ENCODE peak calls at places on chromosome 10, in six cellular contexts. X, Y, S, R, F and C are unnamed samples.

GRCh38 chr10:72259491-72260214 is 14.1 kb upstream of the DDIT4 start:
- DNase-seq in X (no peak), Y (no peak), S (no peak), R (no peak), F (no peak), C (no peak)

GRCh38 chr10:72702868-72703581 is 11.1 kb downstream of the MCU start:
- DNase-seq in X (no peak), Y (no peak), S (no peak), R (no peak), F (no peak), C (peak)

GRCh38 chr10:76177945-76178344 is 746.5 kb downstream of the LRMDA start:
- DNase-seq in X (no peak), Y (no peak), S (no peak), R (no peak), F (peak), C (no peak)

GRCh38 chr10:16988900-16989299 is 140.7 kb downstream of the CUBN start:
- DNase-seq in X (no peak), Y (no peak), S (no peak), R (no peak), F (no peak), C (no peak)

GRCh38 chr10:6382081-6382480 is 179.3 kb downstream of the PFKFB3 start:
- DNase-seq in X (no peak), Y (no peak), S (no peak), R (no peak), F (no peak), C (no peak)

GRCh38 chr10:49407552-49408137 is 11.8 kb upstream of the DRGX start:
- DNase-seq in X (peak), Y (no peak), S (peak), R (peak), F (peak), C (peak)

GRCh38 chr10:75035975-75036708 is 75.3 kb upstream of the SAMD8 start:
- DNase-seq in X (no peak), Y (no peak), S (no peak), R (no peak), F (peak), C (no peak)

GRCh38 chr10:6416892-6417512 is 163.1 kb downstream of the PRKCQ start:
- DNase-seq in X (no peak), Y (no peak), S (no peak), R (peak), F (peak), C (peak)

GRCh38 chr10:60363187-60363586 is 26.5 kb downstream of the ANK3 start:
- DNase-seq in X (no peak), Y (no peak), S (no peak), R (no peak), F (no peak), C (no peak)

GRCh38 chr10:99431190-99431549 is 746 bp upstream of the GOT1 start:
- DNase-seq in X (peak), Y (no peak), S (no peak), R (no peak), F (peak), C (peak)

GRCh38 chr10:101830322-101831168 is 12.3 kb upstream of the OGA start:
- DNase-seq in X (peak), Y (peak), S (peak), R (peak), F (peak), C (peak)

GRCh38 chr10:124210263-124210662 is 116.9 kb upstream of the CHST15 start:
- DNase-seq in X (no peak), Y (no peak), S (no peak), R (no peak), F (no peak), C (no peak)

GRCh38 chr10:122140941-122141623 is 130.0 kb upstream of the BTBD16 start:
- DNase-seq in X (peak), Y (peak), S (no peak), R (no peak), F (peak), C (peak)

GRCh38 chr10:79628083-79628482 is 17.3 kb downstream of the SFTPA1 start:
- DNase-seq in X (peak), Y (no peak), S (no peak), R (no peak), F (no peak), C (no peak)

GRCh38 chr10:22810643-22811254 is 96.4 kb upstream of the PIP4K2A start:
- DNase-seq in X (no peak), Y (no peak), S (no peak), R (no peak), F (no peak), C (no peak)

GRCh38 chr10:12768156-12768731 is 233.3 kb downstream of the CCDC3 start:
- DNase-seq in X (no peak), Y (no peak), S (no peak), R (no peak), F (peak), C (peak)

GRCh38 chr10:132617781-132618052 is 80.1 kb downstream of the INPP5A start:
- DNase-seq in X (no peak), Y (no peak), S (no peak), R (no peak), F (no peak), C (no peak)

GRCh38 chr10:101029520-101030309 is 1.2 kb downstream of the PDZD7 start:
- DNase-seq in X (no peak), Y (no peak), S (no peak), R (no peak), F (no peak), C (no peak)

GRCh38 chr10:34681933-34682332 is 133.2 kb downstream of the PARD3 start:
- DNase-seq in X (no peak), Y (no peak), S (no peak), R (no peak), F (no peak), C (no peak)

GRCh38 chr10:119281581-119282071 is 74.3 kb downstream of the GRK5 start:
- DNase-seq in X (peak), Y (peak), S (peak), R (no peak), F (peak), C (peak)

GRCh38 chr10:132292972-132293415 is 14.8 kb downstream of the STK32C start:
- DNase-seq in X (peak), Y (no peak), S (no peak), R (no peak), F (no peak), C (no peak)